ENCODE peak calls at places on chromosomes 16 and 17, in eight cellular contexts. One of them, this sample, is unnamed.

GRCh38 chr17:1562178-1562643 is 381 bp downstream of the PITPNA start:
- DNase-seq in tibial artery: no peak
- DNase-seq in nephron progenitor cell: no peak
- DNase-seq in cardiac fibroblast: peak; percentile 30
- DNase-seq in right atrium auricular region: no peak
- DNase-seq in lung: peak; percentile 55
- DNase-seq in HFF-Myc: no peak
- DNase-seq in AG04449: no peak
- DNase-seq in this sample: peak; percentile 30

GRCh38 chr17:65586899-65587298 is 25.5 kb upstream of the AXIN2 start:
- DNase-seq in AG04449: no peak
- DNase-seq in lung: no peak
- DNase-seq in HFF-Myc: no peak
- DNase-seq in right atrium auricular region: no peak
- DNase-seq in nephron progenitor cell: no peak
- DNase-seq in tibial artery: no peak
- DNase-seq in cardiac fibroblast: no peak
- DNase-seq in this sample: no peak

GRCh38 chr17:52170963-52171572 is 12.6 kb upstream of the CA10 start:
- DNase-seq in lung: no peak
- DNase-seq in right atrium auricular region: no peak
- DNase-seq in HFF-Myc: no peak
- DNase-seq in tibial artery: no peak
- DNase-seq in cardiac fibroblast: peak; percentile 5
- DNase-seq in nephron progenitor cell: peak; percentile 50
- DNase-seq in AG04449: no peak
- DNase-seq in this sample: no peak

GRCh38 chr17:2391597-2392251 is 9.1 kb downstream of the MNT start:
- DNase-seq in HFF-Myc: no peak
- DNase-seq in lung: no peak
- DNase-seq in nephron progenitor cell: peak; percentile 2
- DNase-seq in right atrium auricular region: no peak
- DNase-seq in cardiac fibroblast: no peak
- DNase-seq in tibial artery: no peak
- DNase-seq in AG04449: no peak
- DNase-seq in this sample: no peak

GRCh38 chr17:7438050-7438614 is 1.2 kb upstream of the FGF11 start:
- DNase-seq in tibial artery: peak; percentile 64
- DNase-seq in nephron progenitor cell: peak; percentile 86
- DNase-seq in AG04449: no peak
- DNase-seq in lung: peak; percentile 69
- DNase-seq in cardiac fibroblast: no peak
- DNase-seq in HFF-Myc: no peak
- DNase-seq in right atrium auricular region: peak; percentile 62
- DNase-seq in this sample: no peak

GRCh38 chr16:56593573-56594291 is 4.4 kb downstream of the MT3 start:
- DNase-seq in AG04449: no peak
- DNase-seq in tibial artery: no peak
- DNase-seq in right atrium auricular region: no peak
- DNase-seq in lung: no peak
- DNase-seq in cardiac fibroblast: no peak
- DNase-seq in nephron progenitor cell: no peak
- DNase-seq in HFF-Myc: no peak
- DNase-seq in this sample: no peak

GRCh38 chr17:50596191-50597037 is 35.9 kb downstream of the CACNA1G start:
- DNase-seq in tibial artery: no peak
- DNase-seq in right atrium auricular region: no peak
- DNase-seq in HFF-Myc: no peak
- DNase-seq in cardiac fibroblast: no peak
- DNase-seq in nephron progenitor cell: peak; percentile 69
- DNase-seq in lung: no peak
- DNase-seq in AG04449: no peak
- DNase-seq in this sample: no peak

GRCh38 chr16:87951550-87952538 is 610 bp downstream of the BANP start:
- DNase-seq in HFF-Myc: no peak
- DNase-seq in AG04449: no peak
- DNase-seq in tibial artery: no peak
- DNase-seq in cardiac fibroblast: no peak
- DNase-seq in nephron progenitor cell: peak; percentile 47
- DNase-seq in lung: no peak
- DNase-seq in right atrium auricular region: no peak
- DNase-seq in this sample: no peak

GRCh38 chr17:78454346-78454745 is 75.9 kb downstream of the PGS1 start:
- DNase-seq in lung: no peak
- DNase-seq in right atrium auricular region: no peak
- DNase-seq in tibial artery: no peak
- DNase-seq in AG04449: no peak
- DNase-seq in HFF-Myc: no peak
- DNase-seq in nephron progenitor cell: no peak
- DNase-seq in cardiac fibroblast: no peak
- DNase-seq in this sample: no peak

GRCh38 chr17:6555331-6556120 is 829 bp downstream of the PITPNM3 start:
- DNase-seq in HFF-Myc: no peak
- DNase-seq in nephron progenitor cell: peak; percentile 55
- DNase-seq in cardiac fibroblast: peak; percentile 41
- DNase-seq in right atrium auricular region: no peak
- DNase-seq in AG04449: no peak
- DNase-seq in tibial artery: no peak
- DNase-seq in lung: no peak
- DNase-seq in this sample: no peak

GRCh38 chr17:41651625-41652460 is 27.5 kb upstream of the KRT17 start:
- DNase-seq in lung: peak; percentile 84
- DNase-seq in AG04449: no peak
- DNase-seq in nephron progenitor cell: no peak
- DNase-seq in right atrium auricular region: no peak
- DNase-seq in cardiac fibroblast: no peak
- DNase-seq in HFF-Myc: no peak
- DNase-seq in tibial artery: no peak
- DNase-seq in this sample: no peak

GRCh38 chr16:23227529-23227928 is 45.0 kb downstream of the SCNN1G start:
- DNase-seq in lung: no peak
- DNase-seq in cardiac fibroblast: no peak
- DNase-seq in AG04449: no peak
- DNase-seq in tibial artery: no peak
- DNase-seq in nephron progenitor cell: no peak
- DNase-seq in right atrium auricular region: no peak
- DNase-seq in HFF-Myc: no peak
- DNase-seq in this sample: no peak

GRCh38 chr16:58843675-58844074 is 109.6 kb upstream of the GOT2 start:
- DNase-seq in AG04449: peak; percentile 4
- DNase-seq in tibial artery: no peak
- DNase-seq in lung: no peak
- DNase-seq in nephron progenitor cell: no peak
- DNase-seq in cardiac fibroblast: peak; percentile 33
- DNase-seq in HFF-Myc: peak; percentile 3
- DNase-seq in right atrium auricular region: no peak
- DNase-seq in this sample: peak; percentile 64

GRCh38 chr16:51035711-51036110 is 115.4 kb downstream of the SALL1 start:
- DNase-seq in lung: no peak
- DNase-seq in cardiac fibroblast: no peak
- DNase-seq in right atrium auricular region: no peak
- DNase-seq in AG04449: no peak
- DNase-seq in nephron progenitor cell: no peak
- DNase-seq in tibial artery: no peak
- DNase-seq in HFF-Myc: no peak
- DNase-seq in this sample: no peak

GRCh38 chr17:66900126-66901010 is 64.1 kb upstream of the CACNG4 start:
- DNase-seq in tibial artery: no peak
- DNase-seq in cardiac fibroblast: peak; percentile 28
- DNase-seq in right atrium auricular region: no peak
- DNase-seq in AG04449: no peak
- DNase-seq in lung: no peak
- DNase-seq in nephron progenitor cell: no peak
- DNase-seq in HFF-Myc: no peak
- DNase-seq in this sample: no peak

GRCh38 chr16:87123356-87124001 is 193.7 kb downstream of the C16orf95 start:
- DNase-seq in AG04449: no peak
- DNase-seq in nephron progenitor cell: no peak
- DNase-seq in lung: no peak
- DNase-seq in cardiac fibroblast: peak; percentile 69
- DNase-seq in tibial artery: no peak
- DNase-seq in HFF-Myc: no peak
- DNase-seq in right atrium auricular region: no peak
- DNase-seq in this sample: no peak

GRCh38 chr17:62307196-62307595 is 73.2 kb upstream of the EFCAB3 start:
- DNase-seq in AG04449: no peak
- DNase-seq in right atrium auricular region: no peak
- DNase-seq in tibial artery: no peak
- DNase-seq in HFF-Myc: no peak
- DNase-seq in nephron progenitor cell: no peak
- DNase-seq in cardiac fibroblast: no peak
- DNase-seq in lung: no peak
- DNase-seq in this sample: no peak

GRCh38 chr16:52193441-52193840 is 353.5 kb downstream of the TOX3 start:
- DNase-seq in lung: no peak
- DNase-seq in right atrium auricular region: no peak
- DNase-seq in cardiac fibroblast: no peak
- DNase-seq in HFF-Myc: no peak
- DNase-seq in nephron progenitor cell: no peak
- DNase-seq in tibial artery: no peak
- DNase-seq in AG04449: no peak
- DNase-seq in this sample: no peak

GRCh38 chr16:87847785-87848675 is 21.3 kb downstream of the SLC7A5 start:
- DNase-seq in nephron progenitor cell: no peak
- DNase-seq in cardiac fibroblast: no peak
- DNase-seq in HFF-Myc: no peak
- DNase-seq in right atrium auricular region: no peak
- DNase-seq in tibial artery: no peak
- DNase-seq in lung: no peak
- DNase-seq in AG04449: no peak
- DNase-seq in this sample: no peak

GRCh38 chr17:37506678-37507077 is 17.0 kb downstream of the DUSP14 start:
- DNase-seq in nephron progenitor cell: peak; percentile 41
- DNase-seq in lung: no peak
- DNase-seq in HFF-Myc: no peak
- DNase-seq in cardiac fibroblast: peak; percentile 32
- DNase-seq in tibial artery: no peak
- DNase-seq in AG04449: no peak
- DNase-seq in right atrium auricular region: no peak
- DNase-seq in this sample: peak; percentile 32

GRCh38 chr17:73815474-73815873 is 171.2 kb upstream of the SDK2 start:
- DNase-seq in lung: no peak
- DNase-seq in right atrium auricular region: no peak
- DNase-seq in tibial artery: no peak
- DNase-seq in AG04449: no peak
- DNase-seq in cardiac fibroblast: no peak
- DNase-seq in nephron progenitor cell: no peak
- DNase-seq in HFF-Myc: no peak
- DNase-seq in this sample: no peak

GRCh38 chr17:48444531-48445247 is 14.7 kb upstream of the SKAP1 start:
- DNase-seq in cardiac fibroblast: no peak
- DNase-seq in HFF-Myc: no peak
- DNase-seq in tibial artery: no peak
- DNase-seq in nephron progenitor cell: no peak
- DNase-seq in right atrium auricular region: no peak
- DNase-seq in AG04449: no peak
- DNase-seq in lung: no peak
- DNase-seq in this sample: no peak

GRCh38 chr17:19022128-19022527 is 17.6 kb upstream of the FAM83G start:
- DNase-seq in HFF-Myc: no peak
- DNase-seq in lung: no peak
- DNase-seq in nephron progenitor cell: no peak
- DNase-seq in right atrium auricular region: no peak
- DNase-seq in cardiac fibroblast: no peak
- DNase-seq in tibial artery: no peak
- DNase-seq in AG04449: no peak
- DNase-seq in this sample: no peak

GRCh38 chr17:81094744-81095607 is 60.0 kb downstream of the BAIAP2 start:
- DNase-seq in tibial artery: peak; percentile 84
- DNase-seq in cardiac fibroblast: peak; percentile 100
- DNase-seq in nephron progenitor cell: peak; percentile 76
- DNase-seq in right atrium auricular region: peak; percentile 82
- DNase-seq in lung: peak; percentile 76
- DNase-seq in HFF-Myc: peak; percentile 99
- DNase-seq in AG04449: peak; percentile 98
- DNase-seq in this sample: no peak
- TF ChIP-seq CTCF in tibial artery: no peak
- TF ChIP-seq CTCF in cardiac fibroblast: no peak
- TF ChIP-seq CTCF in nephron progenitor cell: no peak
- TF ChIP-seq CTCF in right atrium auricular region: no peak
- TF ChIP-seq CTCF in lung: no peak
- TF ChIP-seq CTCF in HFF-Myc: no peak
- TF ChIP-seq CTCF in AG04449: no peak
- TF ChIP-seq CTCF in this sample: no peak

GRCh38 chr16:46627746-46628145 is 6.6 kb upstream of the SHCBP1 start:
- DNase-seq in lung: no peak
- DNase-seq in HFF-Myc: no peak
- DNase-seq in AG04449: no peak
- DNase-seq in cardiac fibroblast: no peak
- DNase-seq in right atrium auricular region: no peak
- DNase-seq in tibial artery: no peak
- DNase-seq in nephron progenitor cell: no peak
- DNase-seq in this sample: no peak

GRCh38 chr16:46632778-46633733 is 11.9 kb upstream of the SHCBP1 start:
- DNase-seq in right atrium auricular region: no peak
- DNase-seq in nephron progenitor cell: peak; percentile 33
- DNase-seq in AG04449: no peak
- DNase-seq in cardiac fibroblast: no peak
- DNase-seq in lung: no peak
- DNase-seq in tibial artery: no peak
- DNase-seq in HFF-Myc: no peak
- DNase-seq in this sample: no peak

GRCh38 chr16:46629331-46629843 is 8.2 kb upstream of the SHCBP1 start:
- DNase-seq in cardiac fibroblast: peak; percentile 80
- DNase-seq in tibial artery: no peak
- DNase-seq in HFF-Myc: peak; percentile 41
- DNase-seq in lung: no peak
- DNase-seq in nephron progenitor cell: no peak
- DNase-seq in AG04449: no peak
- DNase-seq in right atrium auricular region: no peak
- DNase-seq in this sample: peak; percentile 25
- TF ChIP-seq CTCF in cardiac fibroblast: peak; percentile 53
- TF ChIP-seq CTCF in tibial artery: no peak
- TF ChIP-seq CTCF in HFF-Myc: peak; percentile 55
- TF ChIP-seq CTCF in lung: no peak
- TF ChIP-seq CTCF in nephron progenitor cell: peak; percentile 30
- TF ChIP-seq CTCF in AG04449: peak; percentile 33
- TF ChIP-seq CTCF in right atrium auricular region: no peak
- TF ChIP-seq CTCF in this sample: no peak

DNA sequence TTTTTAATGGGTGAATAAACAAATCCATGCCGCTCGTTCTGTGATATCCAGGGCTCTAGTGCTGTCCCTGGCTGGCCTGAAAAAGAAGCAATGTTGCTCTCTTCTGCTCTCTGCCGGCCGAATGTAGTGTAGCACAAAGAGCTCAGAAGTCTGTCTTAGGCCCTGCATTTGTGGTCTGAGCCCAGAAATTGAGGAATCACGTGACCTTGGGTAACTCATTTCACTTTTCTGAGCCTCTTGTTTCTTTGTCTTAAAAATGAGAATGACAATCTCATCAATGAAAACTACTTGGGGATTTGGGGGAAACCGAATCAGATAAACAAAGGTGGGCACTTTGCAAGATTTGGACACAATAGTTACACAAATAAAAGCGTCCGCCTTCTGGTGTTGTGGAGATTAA is 381.6 kb upstream of the ASIC2 start:
- DNase-seq in lung: peak; percentile 48
- DNase-seq in nephron progenitor cell: peak; percentile 77
- DNase-seq in cardiac fibroblast: peak; percentile 70
- DNase-seq in AG04449: peak; percentile 4
- DNase-seq in tibial artery: peak; percentile 54
- DNase-seq in HFF-Myc: peak; percentile 19
- DNase-seq in right atrium auricular region: peak; percentile 70
- DNase-seq in this sample: peak; percentile 67
- TF ChIP-seq CTCF in lung: peak; percentile 58
- TF ChIP-seq CTCF in nephron progenitor cell: peak; percentile 69
- TF ChIP-seq CTCF in cardiac fibroblast: peak; percentile 71
- TF ChIP-seq CTCF in AG04449: peak; percentile 79
- TF ChIP-seq CTCF in tibial artery: peak; percentile 80
- TF ChIP-seq CTCF in HFF-Myc: peak; percentile 65
- TF ChIP-seq CTCF in right atrium auricular region: peak; percentile 51
- TF ChIP-seq CTCF in this sample: peak; percentile 76

GRCh38 chr16:600781-601180 is 10.9 kb downstream of the RAB40C start:
- DNase-seq in tibial artery: no peak
- DNase-seq in nephron progenitor cell: no peak
- DNase-seq in AG04449: no peak
- DNase-seq in cardiac fibroblast: peak; percentile 20
- DNase-seq in right atrium auricular region: no peak
- DNase-seq in HFF-Myc: no peak
- DNase-seq in lung: no peak
- DNase-seq in this sample: no peak
- TF ChIP-seq CTCF in tibial artery: no peak
- TF ChIP-seq CTCF in nephron progenitor cell: no peak
- TF ChIP-seq CTCF in AG04449: no peak
- TF ChIP-seq CTCF in cardiac fibroblast: peak; percentile 29
- TF ChIP-seq CTCF in right atrium auricular region: no peak
- TF ChIP-seq CTCF in HFF-Myc: peak; percentile 20
- TF ChIP-seq CTCF in lung: no peak
- TF ChIP-seq CTCF in this sample: peak; percentile 29